ENCODE peak calls at places on chromosomes 1 and 21, in six cellular contexts. W is nephron progenitor cell, B is cardiac fibroblast, J is GM10248, K is OCI-M1, D is NCI-H774. O is an unnamed sample.
A peak's percentile ranks its signal among the peaks of the same experiment; 100 is the strongest.

GRCh38 chr1:172898866-172899265 is 151.9 kb downstream of the TNFSF18 start:
- DNase-seq in W (no peak), K (no peak), B (peak; percentile 66), J (no peak), D (no peak), O (peak; percentile 60)

GRCh38 chr1:115469703-115470476 is 131.8 kb upstream of the NGF start:
- DNase-seq in J (peak; percentile 54), B (peak; percentile 74), K (peak; percentile 45), W (peak; percentile 63), D (peak; percentile 32), O (peak; percentile 61)

GRCh38 chr1:246012271-246012854 is 494.7 kb downstream of the SMYD3 start:
- DNase-seq in W (no peak), K (peak; percentile 83), D (peak; percentile 47), J (peak; percentile 47), B (peak; percentile 72), O (peak; percentile 73)

GRCh38 chr21:29115899-29116298 is 14.5 kb upstream of the MAP3K7CL start:
- DNase-seq in B (no peak), D (no peak), K (no peak), J (no peak), W (no peak), O (no peak)

GRCh38 chr1:43548285-43549271 is 17.9 kb downstream of the PTPRF start:
- DNase-seq in B (peak; percentile 7), W (no peak), D (no peak), J (no peak), K (no peak), O (peak; percentile 29)

GRCh38 chr1:151002611-151003010 is 4.1 kb downstream of the MINDY1 start:
- DNase-seq in J (no peak), K (no peak), B (no peak), D (no peak), W (no peak), O (no peak)

GRCh38 chr1:240611619-240612490 is at the start of gene GREM2:
- DNase-seq in W (peak; percentile 73), K (no peak), D (peak; percentile 40), B (peak; percentile 45), J (peak; percentile 42), O (peak; percentile 58)

GRCh38 chr1:18229620-18230019 is 122.0 kb downstream of the IGSF21 start:
- DNase-seq in W (no peak), D (no peak), K (no peak), B (no peak), J (no peak), O (no peak)

GRCh38 chr1:221381858-221382623 is 359.8 kb downstream of the DUSP10 start:
- DNase-seq in K (no peak), J (no peak), W (no peak), D (no peak), B (no peak), O (no peak)

GRCh38 chr1:226880372-226881287 is 10.2 kb downstream of the PSEN2 start:
- DNase-seq in D (no peak), B (no peak), W (no peak), K (no peak), J (no peak), O (no peak)

GRCh38 chr1:155093938-155094621 is 15.4 kb downstream of the EFNA3 start:
- DNase-seq in W (no peak), B (peak; percentile 63), D (no peak), J (no peak), K (peak; percentile 82), O (peak; percentile 68)

GRCh38 chr1:41806472-41807155 is 112.1 kb downstream of the HIVEP3 start:
- DNase-seq in W (no peak), B (no peak), K (no peak), D (no peak), J (peak; percentile 57), O (no peak)